ENCODE peak calls at places on chromosomes 6 and 20, in eight cellular contexts. One of them, this sample, is unnamed.

GRCh38 chr6:13113956-13114593 is 214.3 kb downstream of the TBC1D7 start:
- DNase-seq in AG09319: no peak
- DNase-seq in type B pancreatic cell: no peak
- DNase-seq in Panc1: no peak
- DNase-seq in T-helper 2 cell: no peak
- DNase-seq in GM04504: no peak
- DNase-seq in AG08395: no peak
- DNase-seq in fibroblast of the aortic adventitia: peak
- DNase-seq in this sample: no peak

GRCh38 chr6:140264451-140264850 is 890.0 kb upstream of the CITED2 start:
- DNase-seq in type B pancreatic cell: no peak
- DNase-seq in Panc1: no peak
- DNase-seq in AG09319: no peak
- DNase-seq in AG08395: no peak
- DNase-seq in fibroblast of the aortic adventitia: peak
- DNase-seq in GM04504: no peak
- DNase-seq in T-helper 2 cell: no peak
- DNase-seq in this sample: no peak

GRCh38 chr6:139376054-139376355 is 1.6 kb upstream of the CITED2 start:
- DNase-seq in AG09319: no peak
- DNase-seq in type B pancreatic cell: no peak
- DNase-seq in AG08395: peak
- DNase-seq in Panc1: no peak
- DNase-seq in T-helper 2 cell: peak
- DNase-seq in fibroblast of the aortic adventitia: no peak
- DNase-seq in GM04504: no peak
- DNase-seq in this sample: no peak

GRCh38 chr6:104957301-104958177 is 632 bp downstream of the LIN28B start:
- DNase-seq in AG09319: no peak
- DNase-seq in Panc1: no peak
- DNase-seq in T-helper 2 cell: no peak
- DNase-seq in GM04504: no peak
- DNase-seq in fibroblast of the aortic adventitia: no peak
- DNase-seq in AG08395: no peak
- DNase-seq in type B pancreatic cell: no peak
- DNase-seq in this sample: no peak

GRCh38 chr6:146997062-146997461 is 207.2 kb upstream of the STXBP5 start:
- DNase-seq in Panc1: no peak
- DNase-seq in AG09319: no peak
- DNase-seq in T-helper 2 cell: no peak
- DNase-seq in type B pancreatic cell: no peak
- DNase-seq in GM04504: no peak
- DNase-seq in AG08395: peak
- DNase-seq in fibroblast of the aortic adventitia: peak
- DNase-seq in this sample: peak

GRCh38 chr20:55461519-55461918 is 543.8 kb downstream of the CBLN4 start:
- DNase-seq in type B pancreatic cell: no peak
- DNase-seq in GM04504: no peak
- DNase-seq in AG08395: no peak
- DNase-seq in fibroblast of the aortic adventitia: no peak
- DNase-seq in T-helper 2 cell: no peak
- DNase-seq in AG09319: no peak
- DNase-seq in Panc1: no peak
- DNase-seq in this sample: no peak

GRCh38 chr20:37298190-37298939 is 8.9 kb downstream of the MANBAL start:
- DNase-seq in AG09319: no peak
- DNase-seq in Panc1: no peak
- DNase-seq in fibroblast of the aortic adventitia: peak
- DNase-seq in T-helper 2 cell: no peak
- DNase-seq in AG08395: no peak
- DNase-seq in type B pancreatic cell: no peak
- DNase-seq in GM04504: peak
- DNase-seq in this sample: peak

GRCh38 chr20:17735206-17735804 is 35.5 kb downstream of the BANF2 start:
- DNase-seq in GM04504: peak
- DNase-seq in Panc1: no peak
- DNase-seq in T-helper 2 cell: no peak
- DNase-seq in AG08395: no peak
- DNase-seq in fibroblast of the aortic adventitia: peak
- DNase-seq in AG09319: no peak
- DNase-seq in type B pancreatic cell: no peak
- DNase-seq in this sample: peak

This sample was measured in MG63.